ENCODE peak calls at places on chromosomes 5 and 9, in six cellular contexts. I, H, C, X, V and N are unnamed samples.
A peak's percentile ranks its signal among the peaks of the same experiment; 100 is the strongest.

GRCh38 chr9:79896390-79896789 is 324.6 kb downstream of the TLE4 start:
- DNase-seq in V (no peak), C (no peak), I (no peak), X (no peak), H (no peak), N (no peak)

GRCh38 chr9:88722753-88723152 is 187.8 kb downstream of the NXNL2 start:
- DNase-seq in C (no peak), I (no peak), X (no peak), H (no peak), V (peak; percentile 54), N (no peak)

GRCh38 chr5:81234801-81235200 is 1.7 kb downstream of the CKMT2 start:
- DNase-seq in V (no peak), X (no peak), C (no peak), I (no peak), H (no peak), N (no peak)

GRCh38 chr5:117454716-117455212 is 880.1 kb upstream of the SEMA6A start:
- DNase-seq in C (peak; percentile 71), H (peak; percentile 50), X (peak; percentile 61), V (peak; percentile 74), I (peak; percentile 45), N (peak; percentile 4)

GRCh38 chr5:45639038-45639437 is 57.1 kb downstream of the HCN1 start:
- DNase-seq in H (no peak), V (peak; percentile 19), C (no peak), I (no peak), X (no peak), N (no peak)

GRCh38 chr9:131868766-131869165 is 128.9 kb upstream of the RAPGEF1 start:
- DNase-seq in C (no peak), V (no peak), I (no peak), H (no peak), X (no peak), N (no peak)

GRCh38 chr9:4700093-4700492 is 20.7 kb downstream of the CDC37L1 start:
- DNase-seq in C (no peak), H (peak; percentile 87), I (no peak), X (no peak), V (no peak), N (no peak)

GRCh38 chr5:158382473-158382872 is 523.5 kb upstream of the CLINT1 start:
- DNase-seq in V (peak; percentile 15), H (no peak), C (no peak), X (no peak), I (peak; percentile 82), N (no peak)

GRCh38 chr5:172497591-172498255 is 43.4 kb upstream of the SH3PXD2B start:
- DNase-seq in H (no peak), I (no peak), C (no peak), X (no peak), V (no peak), N (no peak)

GRCh38 chr9:124257070-124257864 is 482 bp upstream of the NEK6 start:
- DNase-seq in C (peak; percentile 80), V (peak; percentile 50), X (no peak), H (no peak), I (no peak), N (no peak)

GRCh38 chr5:22471154-22471553 is 382.0 kb downstream of the CDH12 start:
- DNase-seq in C (no peak), H (no peak), X (no peak), I (no peak), V (no peak), N (no peak)

DNA sequence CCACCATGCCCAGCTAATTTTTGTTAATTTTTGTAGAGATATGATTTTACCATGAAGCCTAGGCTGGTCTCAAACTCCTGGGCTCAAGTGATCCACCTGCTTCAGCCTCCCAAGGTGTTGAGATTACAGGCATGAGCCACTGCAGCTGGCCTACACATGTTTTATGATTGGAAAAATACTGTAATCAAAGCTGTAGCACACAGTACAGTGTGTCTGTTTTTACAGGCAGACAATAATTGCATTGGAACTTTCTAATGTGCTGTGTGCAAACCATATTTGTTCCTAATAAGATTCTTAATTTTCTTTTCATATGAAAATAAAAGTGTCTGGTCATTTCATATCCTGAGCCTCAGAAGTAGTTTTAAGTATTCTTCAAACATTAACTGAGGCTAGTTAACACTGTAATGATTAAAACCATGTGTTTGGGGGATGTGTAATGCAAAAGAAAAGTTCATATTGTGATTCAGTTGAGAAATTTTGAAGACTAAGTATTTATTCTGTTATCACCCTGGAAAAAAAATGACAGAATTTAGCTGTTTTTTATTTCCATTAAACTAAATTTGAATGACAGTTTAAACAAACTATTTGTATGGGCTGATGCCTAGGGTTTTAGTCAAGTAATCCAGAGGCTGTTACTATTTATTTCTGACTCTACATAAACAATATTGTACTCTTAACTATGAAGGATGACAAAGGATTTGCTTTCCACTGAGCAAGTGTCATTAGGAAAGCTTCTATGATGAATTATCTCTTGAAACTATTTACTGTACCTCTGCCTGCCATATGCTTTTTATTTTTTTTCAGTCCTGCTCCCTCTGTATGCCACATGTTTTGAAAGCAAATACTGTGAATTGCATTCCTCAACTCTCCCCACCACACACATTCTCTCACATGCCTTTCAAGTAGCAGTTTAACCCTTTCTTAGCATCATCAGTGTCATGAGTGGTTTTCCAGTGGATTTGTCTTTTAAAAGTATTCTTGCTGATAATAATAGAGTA is 111.5 kb downstream of the MTREX start:
- DNase-seq in X (no peak), H (peak; percentile 67), C (no peak), I (no peak), V (peak; percentile 35), N (no peak)
- TF ChIP-seq POLR2AphosphoS5 in X (no peak), H (no peak), C (no peak), I (no peak), V (no peak), N (no peak)

DNA sequence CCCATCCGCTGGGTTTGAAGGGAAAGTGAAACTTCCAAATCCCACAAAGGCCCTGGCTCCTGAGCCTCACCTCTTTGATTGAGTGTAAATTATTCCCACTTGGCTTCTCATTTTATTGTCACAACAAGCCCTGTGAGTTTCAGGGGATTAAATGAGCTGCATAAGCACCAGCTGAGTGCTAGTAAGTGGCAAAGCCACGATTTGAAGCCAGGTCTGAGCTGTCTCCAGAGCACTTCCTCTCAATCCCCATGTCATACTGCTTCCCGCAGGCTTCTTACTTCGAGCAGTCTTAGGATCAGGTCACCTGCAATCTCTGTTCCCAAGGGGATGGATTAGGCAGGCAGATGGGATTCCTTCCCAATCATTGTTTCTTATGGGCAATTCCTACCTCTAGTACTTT is 18.0 kb downstream of the RPS14 start:
- DNase-seq in X (no peak), C (no peak), V (no peak), I (no peak), H (no peak), N (no peak)
- TF ChIP-seq POLR2AphosphoS5 in X (no peak), C (no peak), V (no peak), I (no peak), H (no peak), N (no peak)

DNA sequence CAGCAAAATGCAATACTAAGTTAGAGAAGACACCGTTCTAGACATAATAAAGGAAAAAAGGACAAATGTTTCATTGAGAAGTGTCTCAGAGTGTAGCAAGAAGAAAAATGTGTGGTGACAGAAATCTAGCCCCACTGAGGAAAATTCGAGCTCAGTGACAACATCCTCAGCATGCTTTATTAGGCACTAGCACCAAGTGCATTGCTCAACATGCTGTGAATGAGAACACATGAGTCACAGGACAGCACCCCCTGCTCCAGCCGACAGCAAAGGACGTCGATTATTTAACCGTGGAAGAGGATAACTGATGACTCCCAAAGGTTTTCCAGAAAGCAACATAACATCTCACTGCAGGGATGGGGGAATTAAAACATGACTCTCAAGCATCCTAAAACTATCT is 182.7 kb downstream of the GNAQ start:
- DNase-seq in I (peak; percentile 90), C (no peak), X (no peak), H (no peak), V (no peak), N (no peak)
- TF ChIP-seq POLR2AphosphoS5 in I (peak; percentile 78), C (peak; percentile 74), X (peak; percentile 57), H (no peak), V (no peak), N (no peak)

DNA sequence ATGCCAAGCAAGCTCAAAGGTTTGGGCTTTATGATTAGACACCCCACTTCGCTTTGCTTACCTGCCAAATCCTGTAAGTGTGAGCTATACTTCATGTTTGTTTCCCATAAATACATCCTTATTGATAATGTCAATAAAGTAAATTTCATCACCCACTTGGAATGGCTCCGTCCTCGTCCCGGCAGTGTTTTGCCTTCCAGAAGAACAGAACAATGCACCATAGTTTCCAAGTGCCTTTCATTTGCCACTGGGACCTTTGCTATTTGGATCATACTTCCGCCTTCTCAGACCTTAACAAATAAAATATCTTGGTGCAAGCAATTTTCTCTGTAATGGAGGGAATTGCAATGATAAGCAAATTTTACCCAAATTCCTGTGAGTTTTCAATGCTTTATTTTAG is 229.3 kb downstream of the PIK3R1 start:
- DNase-seq in C (no peak), H (no peak), X (no peak), V (no peak), I (no peak), N (no peak)
- TF ChIP-seq POLR2AphosphoS5 in C (no peak), H (no peak), X (no peak), V (no peak), I (no peak), N (no peak)

DNA sequence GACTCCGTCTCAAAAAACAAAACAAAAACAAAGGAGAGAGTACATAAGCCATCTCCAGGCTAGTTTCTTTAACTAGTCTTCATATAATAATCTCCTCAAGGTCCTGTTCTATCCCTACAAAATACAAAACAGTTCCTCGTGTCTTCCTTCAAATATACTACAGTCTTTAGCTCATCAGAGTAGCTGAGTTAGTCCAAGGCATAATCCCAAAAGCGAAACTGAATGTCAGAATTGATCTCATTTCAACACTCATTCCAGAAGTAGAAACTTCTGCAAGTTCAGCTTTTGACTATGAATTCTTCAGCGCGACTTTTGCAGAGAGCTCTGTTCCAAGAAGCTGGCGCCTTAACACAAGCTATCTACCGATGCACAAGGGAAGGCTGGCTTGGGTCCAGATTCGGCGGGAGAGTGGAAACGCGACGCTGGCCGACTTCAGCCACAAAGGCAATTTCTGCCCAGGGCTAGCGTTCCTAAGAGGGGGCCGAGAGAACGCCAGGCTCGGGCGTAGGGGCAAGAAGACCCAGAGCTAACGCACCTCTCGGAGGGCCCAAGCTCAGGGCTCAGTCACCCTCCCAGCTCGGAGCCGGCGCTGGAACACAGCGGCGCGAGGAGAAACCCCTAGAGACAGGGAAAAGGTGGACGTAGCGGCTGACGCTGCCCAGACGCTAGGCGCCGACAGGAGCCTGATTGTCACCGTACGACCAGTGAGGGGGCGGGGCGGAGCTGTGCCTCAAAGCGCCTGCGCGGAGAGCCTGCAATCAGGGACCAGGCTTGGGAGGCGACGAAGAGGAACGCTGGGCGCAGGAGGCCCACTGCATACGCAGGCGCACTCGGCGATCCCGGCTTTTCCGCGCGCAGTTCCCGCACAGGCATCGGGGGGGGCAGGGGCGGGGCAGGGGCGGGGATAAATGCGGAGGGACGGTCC is 469 bp upstream of the HSDL2 start:
- DNase-seq in X (peak; percentile 100), I (peak; percentile 100), H (peak; percentile 96), C (peak; percentile 100), V (peak; percentile 99), N (peak; percentile 79)
- TF ChIP-seq POLR2AphosphoS5 in X (peak; percentile 97), I (peak; percentile 87), H (peak; percentile 93), C (peak; percentile 98), V (peak; percentile 97), N (peak; percentile 70)